ENCODE peak calls at places on chromosome 1, in five cellular contexts. G, H, I, R and E are unnamed samples. For H3K9me3, the result is how much of the 10 kb centered on the place peaks cover.

GRCh38 chr1:201655243-201655642 is 116.3 kb downstream of the NAV1 start:
- DNase-seq in G (no peak), H (no peak), I (no peak), R (peak), E (no peak)

GRCh38 chr1:104132386-104132973 is 382.8 kb downstream of the AMY1C start:
- DNase-seq in G (no peak), H (no peak), I (no peak), R (peak), E (peak)

GRCh38 chr1:53553734-53554509 is 94.7 kb downstream of the DMRTB1 start:
- DNase-seq in G (peak), H (no peak), I (no peak), R (peak), E (no peak)

GRCh38 chr1:212721388-212722247 is 22.0 kb upstream of the BATF3 start:
- DNase-seq in G (no peak), H (peak), I (no peak), R (no peak), E (peak)

GRCh38 chr1:154358519-154358918 is 33.2 kb downstream of the ATP8B2 start:
- DNase-seq in G (no peak), H (no peak), I (no peak), R (no peak), E (no peak)

GRCh38 chr1:59672851-59673574 is 141.7 kb upstream of the HOOK1 start:
- DNase-seq in G (no peak), H (no peak), I (no peak), R (no peak), E (peak)

GRCh38 chr1:228669401-228669695 is 65.9 kb upstream of the RHOU start:
- DNase-seq in G (no peak), H (no peak), I (no peak), R (no peak), E (no peak)

GRCh38 chr1:177228721-177229088 is 57.9 kb downstream of the BRINP2 start:
- DNase-seq in G (no peak), H (no peak), I (no peak), R (no peak), E (peak)

GRCh38 chr1:243939167-243939848 is 89.3 kb upstream of the AKT3 start:
- DNase-seq in G (no peak), H (no peak), I (no peak), R (no peak), E (no peak)
- TF ChIP-seq EP300 in G (no peak), H (no peak), I (no peak), R (no peak), E (no peak)

GRCh38 chr1:2935184-2935583 is 86.1 kb upstream of the ACTRT2 start:
- DNase-seq in G (no peak), H (no peak), I (no peak), R (no peak), E (no peak)
- H3K9me3 ChIP-seq in G (under half), H (under half), I (under half), R (under half), E (under half)

GRCh38 chr1:78113156-78113916 is 67.6 kb downstream of the GIPC2 start:
- DNase-seq in G (no peak), H (no peak), I (no peak), R (no peak), E (no peak)

GRCh38 chr1:78114034-78114956 is 68.5 kb downstream of the GIPC2 start:
- DNase-seq in G (peak), H (peak), I (peak), R (peak), E (peak)
- TF ChIP-seq EP300 in G (no peak), H (no peak), I (no peak), R (no peak), E (no peak)

DNA sequence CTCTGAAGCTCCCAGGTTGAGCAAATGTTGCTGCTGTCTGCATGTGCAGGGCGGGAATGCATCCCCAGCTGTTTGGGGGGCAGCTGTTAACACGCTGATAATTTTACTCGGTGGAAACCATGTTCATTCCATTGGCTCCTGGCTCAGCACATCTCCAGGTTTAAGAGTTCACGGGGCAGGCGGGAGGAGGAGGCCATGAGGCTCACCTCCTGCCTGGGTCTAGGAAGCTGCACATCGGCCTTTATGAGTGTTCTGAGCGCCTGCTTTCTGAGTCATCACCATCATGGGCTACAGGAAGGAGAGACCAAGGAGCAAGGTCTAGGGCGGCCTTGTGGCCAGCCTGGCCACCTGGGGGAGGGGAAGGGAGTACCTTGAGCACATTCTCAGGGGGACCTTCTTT is 29.7 kb downstream of the AJAP1 start:
- DNase-seq in G (no peak), H (no peak), I (no peak), R (no peak), E (no peak)
- H3K9me3 ChIP-seq in G (under half), H (under half), I (under half), R (under half), E (under half)